ENCODE peak calls at places on chromosomes 6 and 20, in four cellular contexts. Z, K, B and A are unnamed samples.

GRCh38 chr6:7467007-7467897 is 74.2 kb upstream of the DSP start:
- DNase-seq in Z (no peak), K (no peak), B (no peak), A (peak)

GRCh38 chr6:78598966-78599365 is 268.4 kb upstream of the IRAK1BP1 start:
- DNase-seq in Z (peak), K (no peak), B (no peak), A (peak)

GRCh38 chr6:1104988-1105670 is 206.8 kb upstream of the FOXQ1 start:
- DNase-seq in Z (no peak), K (no peak), B (no peak), A (no peak)

GRCh38 chr6:53382421-53382820 is 33.7 kb upstream of the ELOVL5 start:
- DNase-seq in Z (no peak), K (no peak), B (no peak), A (no peak)

GRCh38 chr6:32941412-32941784 is 570 bp upstream of the HLA-DMB start:
- DNase-seq in Z (no peak), K (peak), B (no peak), A (no peak)

GRCh38 chr6:34490390-34491090 is 24.7 kb downstream of the PACSIN1 start:
- DNase-seq in Z (no peak), K (no peak), B (peak), A (no peak)

GRCh38 chr6:170080169-170080827 is 210.6 kb downstream of the DLL1 start:
- DNase-seq in Z (no peak), K (no peak), B (no peak), A (no peak)

GRCh38 chr6:105545206-105545920 is 142.5 kb upstream of the PREP start:
- DNase-seq in Z (peak), K (no peak), B (no peak), A (peak)

GRCh38 chr20:34316191-34316814 is 13.1 kb upstream of the AHCY start:
- DNase-seq in Z (peak), K (no peak), B (no peak), A (peak)

GRCh38 chr6:75932067-75932466 is 140.4 kb downstream of the IMPG1 start:
- DNase-seq in Z (no peak), K (no peak), B (peak), A (no peak)

GRCh38 chr20:54353337-54353736 is 122.1 kb upstream of the DOK5 start:
- DNase-seq in Z (no peak), K (no peak), B (no peak), A (no peak)

GRCh38 chr20:2289475-2289874 is 6.3 kb upstream of the TGM3 start:
- DNase-seq in Z (no peak), K (peak), B (no peak), A (no peak)

GRCh38 chr6:46220351-46221220 is 49.8 kb upstream of the ENPP5 start:
- DNase-seq in Z (no peak), K (peak), B (no peak), A (no peak)
- H3K4me3 ChIP-seq in Z (no peak), K (no peak), B (no peak), A (no peak)

GRCh38 chr6:165985926-165986646 is 181.6 kb downstream of the TBXT start:
- DNase-seq in Z (no peak), K (no peak), B (peak), A (no peak)

GRCh38 chr6:165986647-165987482 is 180.8 kb downstream of the TBXT start:
- DNase-seq in Z (no peak), K (no peak), B (peak), A (peak)

GRCh38 chr6:165983112-165984072 is 184.3 kb downstream of the TBXT start:
- DNase-seq in Z (no peak), K (no peak), B (no peak), A (no peak)

GRCh38 chr6:165984743-165985142 is 182.9 kb downstream of the TBXT start:
- DNase-seq in Z (no peak), K (no peak), B (no peak), A (no peak)

GRCh38 chr6:165985281-165985925 is 182.2 kb downstream of the TBXT start:
- DNase-seq in Z (no peak), K (no peak), B (no peak), A (no peak)
- H3K4me3 ChIP-seq in Z (no peak), K (no peak), B (no peak), A (no peak)

GRCh38 chr20:3734111-3734843 is 1.8 kb downstream of the HSPA12B start:
- DNase-seq in Z (no peak), K (no peak), B (peak), A (no peak)
- H3K4me3 ChIP-seq in Z (no peak), K (no peak), B (no peak), A (no peak)

GRCh38 chr20:57263127-57263609 is 3.3 kb downstream of the BMP7 start:
- DNase-seq in Z (no peak), K (no peak), B (peak), A (no peak)

GRCh38 chr20:57264151-57264792 is 2.2 kb downstream of the BMP7 start:
- DNase-seq in Z (no peak), K (no peak), B (peak), A (no peak)

GRCh38 chr20:57262244-57263126 is 4.0 kb downstream of the BMP7 start:
- DNase-seq in Z (no peak), K (no peak), B (peak), A (no peak)

GRCh38 chr20:57264908-57265648 is 1.4 kb downstream of the BMP7 start:
- DNase-seq in Z (no peak), K (no peak), B (peak), A (no peak)

DNA sequence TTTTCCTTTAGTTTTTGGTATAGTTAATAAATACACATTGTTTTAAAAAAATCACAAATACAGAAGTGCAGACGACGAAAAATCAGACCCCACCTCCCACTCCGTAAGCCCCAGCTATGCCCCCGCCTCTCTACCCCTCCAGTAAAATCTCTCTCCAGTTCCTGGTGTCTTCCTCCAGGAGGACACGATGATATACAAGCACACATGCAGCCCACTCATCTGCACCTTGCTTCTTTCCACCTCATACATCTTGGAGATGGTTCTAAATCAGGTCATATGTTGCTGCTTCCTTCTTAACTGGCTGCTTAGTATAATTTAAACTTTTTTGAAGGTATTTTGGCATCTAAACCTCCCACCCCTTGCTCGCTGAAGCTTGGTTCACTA is 2.7 kb downstream of the BMP7 start:
- DNase-seq in Z (no peak), K (no peak), B (peak), A (no peak)
- H3K4me3 ChIP-seq in Z (no peak), K (no peak), B (peak), A (no peak)

GRCh38 chr6:30965140-30965601 is 18.3 kb upstream of the MUC21 start:
- DNase-seq in Z (no peak), K (no peak), B (no peak), A (no peak)
- H3K4me3 ChIP-seq in Z (no peak), K (no peak), B (no peak), A (no peak)

DNA sequence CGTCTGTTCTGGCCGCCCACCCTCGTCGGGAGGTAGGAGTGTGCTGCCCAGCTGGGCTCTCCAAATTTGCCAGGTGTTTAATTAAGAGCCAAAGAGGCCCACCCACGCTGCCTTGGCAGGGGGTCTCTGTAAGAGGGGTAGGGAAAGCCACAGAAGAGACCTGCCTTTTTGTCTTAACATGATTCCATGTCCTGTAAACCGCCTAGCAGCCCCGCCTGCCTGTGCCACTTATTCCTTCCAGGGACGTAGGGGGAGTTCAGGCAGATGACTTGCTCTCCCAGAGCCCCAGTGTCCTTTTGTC is 2.1 kb downstream of the FAM210B start:
- DNase-seq in Z (no peak), K (no peak), B (no peak), A (no peak)
- H3K4me3 ChIP-seq in Z (no peak), K (no peak), B (no peak), A (peak)

GRCh38 chr20:63737690-63737939 is 1.2 kb downstream of the LIME1 start:
- DNase-seq in Z (no peak), K (no peak), B (peak), A (no peak)
- H3K4me3 ChIP-seq in Z (no peak), K (peak), B (peak), A (no peak)

GRCh38 chr20:50292324-50293243 is 102.0 kb downstream of the CEBPB start:
- DNase-seq in Z (peak), K (no peak), B (peak), A (peak)
- H3K4me3 ChIP-seq in Z (no peak), K (no peak), B (no peak), A (no peak)

GRCh38 chr6:159042824-159043181 is 2.0 kb downstream of the TAGAP start:
- DNase-seq in Z (no peak), K (no peak), B (no peak), A (no peak)
- H3K4me3 ChIP-seq in Z (no peak), K (no peak), B (no peak), A (no peak)